ENCODE peak calls at places on chromosomes 3 and 15, in nine cellular contexts. L is fibroblast of mammary gland, W is brain microvascular endothelial cell, M is heart left ventricle, C is choroid plexus epithelial cell, Z is cardiac muscle cell, K is glutamatergic neuron, R is endothelial cell of umbilical vein, U is GM06990. E is an unnamed sample.

GRCh38 chr3:156694536-156694935 is 20.1 kb downstream of the TIPARP start:
- DNase-seq in Z (no peak), L (peak; percentile 31), K (no peak), W (no peak), R (no peak), M (no peak), U (no peak), C (no peak), E (no peak)

GRCh38 chr15:62769604-62770003 is 272.9 kb upstream of the TPM1 start:
- DNase-seq in C (peak; percentile 66), K (no peak), U (no peak), L (peak; percentile 87), W (peak; percentile 65), R (no peak), M (no peak), Z (no peak), E (no peak)

GRCh38 chr3:56624725-56625124 is 58.3 kb downstream of the TASOR start:
- DNase-seq in L (peak; percentile 60), C (peak; percentile 73), Z (no peak), R (no peak), U (no peak), M (no peak), W (peak; percentile 39), K (no peak), E (no peak)

GRCh38 chr3:21750291-21750690 is 719 bp downstream of the ZNF385D start:
- DNase-seq in C (peak; percentile 40), K (no peak), Z (no peak), M (no peak), L (peak; percentile 66), U (no peak), R (no peak), W (peak; percentile 29), E (no peak)

GRCh38 chr3:138127636-138128365 is 4.4 kb downstream of the A4GNT start:
- DNase-seq in Z (no peak), U (no peak), L (no peak), C (no peak), M (no peak), R (no peak), W (no peak), K (no peak), E (no peak)

GRCh38 chr3:127456471-127457093 is 134.0 kb downstream of the TPRA1 start:
- DNase-seq in U (no peak), Z (no peak), M (no peak), W (peak; percentile 52), R (peak; percentile 68), K (peak; percentile 35), L (peak; percentile 69), C (peak; percentile 22), E (no peak)

GRCh38 chr15:89749951-89750559 is 994 bp downstream of the MESP1 start:
- DNase-seq in C (no peak), Z (peak; percentile 43), W (no peak), K (no peak), R (peak; percentile 11), M (no peak), U (peak; percentile 21), L (no peak), E (no peak)

GRCh38 chr15:79212589-79213139 is 69.9 kb upstream of the ANKRD34C start:
- DNase-seq in Z (no peak), K (no peak), L (no peak), R (no peak), M (no peak), U (no peak), C (no peak), W (no peak), E (no peak)

GRCh38 chr15:36479200-36479896 is 100.1 kb upstream of the CDIN1 start:
- DNase-seq in U (no peak), M (no peak), R (no peak), W (no peak), L (peak; percentile 59), K (no peak), C (peak; percentile 46), Z (no peak), E (no peak)

GRCh38 chr15:98503970-98504369 is 144.4 kb upstream of the IGF1R start:
- DNase-seq in M (no peak), W (no peak), L (peak; percentile 71), R (no peak), C (peak; percentile 30), Z (no peak), U (no peak), K (no peak), E (no peak)

GRCh38 chr3:45017826-45018225 is 8.3 kb upstream of the CLEC3B start:
- DNase-seq in L (no peak), Z (no peak), W (no peak), M (no peak), R (peak; percentile 64), K (no peak), U (no peak), C (no peak), E (no peak)

GRCh38 chr3:189202583-189202982 is 30.8 kb downstream of the TPRG1 start:
- DNase-seq in Z (no peak), M (no peak), R (no peak), W (no peak), K (no peak), L (no peak), U (no peak), C (no peak), E (no peak)

GRCh38 chr15:29132786-29133185 is 136.8 kb downstream of the NSMCE3 start:
- DNase-seq in M (no peak), C (no peak), U (no peak), Z (no peak), W (no peak), R (no peak), K (peak; percentile 27), L (no peak), E (no peak)

GRCh38 chr15:64651573-64652260 is 123.7 kb downstream of the RBPMS2 start:
- DNase-seq in L (no peak), U (peak; percentile 48), C (peak; percentile 40), Z (no peak), M (no peak), K (no peak), R (no peak), W (no peak), E (no peak)

GRCh38 chr3:33908209-33908851 is 109.9 kb downstream of the PDCD6IP start:
- DNase-seq in M (no peak), W (no peak), L (no peak), R (no peak), C (no peak), K (no peak), U (no peak), Z (peak; percentile 61), E (no peak)

DNA sequence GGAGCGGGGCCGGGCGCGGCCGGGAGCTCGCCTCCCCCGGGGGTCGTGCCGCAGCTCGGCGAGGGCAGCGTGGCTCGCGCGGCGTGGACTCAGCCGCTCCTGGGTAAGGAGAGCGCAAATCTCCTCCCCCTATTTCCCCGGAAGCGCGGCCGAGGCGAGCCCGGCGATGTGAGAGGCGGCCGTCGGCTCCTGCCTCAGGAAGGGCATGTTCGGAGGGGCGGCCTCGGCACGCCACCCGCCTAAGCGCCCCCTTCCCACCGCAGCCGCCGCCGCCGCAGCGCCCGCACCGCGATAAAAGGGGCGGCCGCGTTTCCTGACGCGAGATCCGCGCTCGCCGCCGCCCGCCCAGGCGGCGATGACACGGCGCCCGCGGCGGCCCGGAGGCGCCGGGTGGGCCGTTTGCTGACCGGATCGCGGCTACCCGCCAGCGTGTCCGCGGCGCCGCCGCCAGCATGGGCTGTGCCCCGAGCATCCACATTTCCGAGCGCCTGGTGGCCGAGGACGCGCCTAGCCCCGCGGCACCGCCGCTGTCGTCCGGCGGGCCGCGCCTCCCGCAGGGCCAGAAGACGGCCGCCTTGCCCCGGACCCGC is at the start of gene PDE8A:
- DNase-seq in W (no peak), C (peak; percentile 58), Z (peak; percentile 62), L (peak; percentile 21), R (peak; percentile 57), U (no peak), K (peak; percentile 45), M (peak; percentile 29), E (peak; percentile 53)
- TF ChIP-seq CTCF in W (no peak), C (no peak), Z (no peak), L (no peak), R (no peak), U (no peak), K (no peak), M (no peak), E (no peak)

GRCh38 chr3:11582123-11582968 is 61.4 kb downstream of the VGLL4 start:
- DNase-seq in Z (peak; percentile 65), R (peak; percentile 92), L (peak; percentile 88), K (no peak), M (peak; percentile 77), U (no peak), W (peak; percentile 66), C (peak; percentile 90), E (peak; percentile 56)
- TF ChIP-seq CTCF in Z (no peak), R (no peak), L (no peak), K (no peak), M (no peak), U (no peak), W (no peak), C (no peak), E (no peak)

DNA sequence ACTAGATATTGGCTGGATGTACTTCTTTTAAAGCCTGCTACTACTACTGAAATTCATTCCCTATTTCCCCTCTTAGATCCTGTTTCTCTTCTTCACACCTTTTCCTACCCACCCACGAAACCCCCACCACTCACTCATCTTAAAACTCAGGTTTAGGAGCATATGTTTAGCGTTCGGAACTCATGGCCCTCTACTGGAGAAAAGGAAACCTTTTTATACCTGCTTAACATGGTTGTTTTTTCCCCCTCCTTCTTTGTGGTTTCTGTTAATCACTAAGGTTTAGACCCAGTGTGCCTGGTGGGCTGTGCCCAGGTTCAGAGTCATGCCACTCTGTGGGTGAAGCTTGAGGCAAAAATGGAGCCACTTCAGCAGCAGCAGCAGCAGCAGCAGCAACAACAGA is 2.6 kb downstream of the ARID3B start:
- DNase-seq in U (peak; percentile 28), Z (no peak), K (no peak), M (no peak), R (no peak), C (no peak), L (no peak), W (no peak), E (no peak)
- TF ChIP-seq CTCF in U (peak; percentile 62), Z (peak; percentile 3), K (no peak), M (no peak), R (peak; percentile 3), C (peak; percentile 46), L (no peak), W (peak; percentile 42), E (peak; percentile 13)

GRCh38 chr15:39579487-39580116 is 1.3 kb upstream of the THBS1 start:
- DNase-seq in M (peak; percentile 83), R (peak; percentile 95), W (peak; percentile 90), K (no peak), C (peak; percentile 94), L (peak; percentile 91), Z (peak; percentile 92), U (no peak), E (peak; percentile 63)

GRCh38 chr15:39580117-39580629 is 706 bp upstream of the THBS1 start:
- DNase-seq in W (peak; percentile 93), M (peak; percentile 91), L (peak; percentile 94), K (peak; percentile 92), C (peak; percentile 98), U (peak; percentile 88), Z (peak; percentile 94), R (peak; percentile 93), E (peak; percentile 96)

GRCh38 chr15:39582286-39582976 is 1.6 kb downstream of the THBS1 start:
- DNase-seq in L (peak; percentile 60), M (no peak), R (peak; percentile 32), Z (no peak), U (no peak), W (no peak), K (no peak), C (peak; percentile 59), E (no peak)

GRCh38 chr15:39581501-39582285 is 814 bp downstream of the THBS1 start:
- DNase-seq in M (peak; percentile 56), K (peak; percentile 42), U (no peak), C (peak; percentile 55), Z (peak; percentile 69), L (peak; percentile 53), W (no peak), R (peak; percentile 46), E (peak; percentile 54)

GRCh38 chr15:39580630-39581500 is at the start of gene THBS1:
- DNase-seq in K (peak; percentile 42), U (peak; percentile 24), C (peak; percentile 91), R (peak; percentile 98), Z (peak; percentile 92), L (peak; percentile 85), W (peak; percentile 94), M (peak; percentile 86), E (peak; percentile 91)
- TF ChIP-seq CTCF in K (no peak), U (no peak), C (no peak), R (peak; percentile 2), Z (no peak), L (no peak), W (peak; percentile 29), M (no peak), E (no peak)

E was measured in nephron progenitor cell.